ENCODE peak calls at places on chromosomes 4 and X, in eight cellular contexts. C, T, G, Z, P, M, E and U are unnamed samples.

GRCh38 chr4:9384126-9384525 is 21.2 kb downstream of the USP17L30 start:
- DNase-seq in P (no peak), G (no peak), T (peak), M (no peak), C (no peak), Z (no peak), E (no peak), U (no peak)

GRCh38 chr4:149985981-149986380 is 92.3 kb upstream of the DCLK2 start:
- DNase-seq in M (no peak), C (no peak), E (no peak), Z (no peak), T (no peak), G (no peak), P (no peak), U (no peak)

GRCh38 chrX:40733691-40734090 is 1.7 kb downstream of the MED14 start:
- DNase-seq in M (no peak), G (no peak), E (no peak), Z (no peak), P (no peak), T (no peak), C (no peak), U (no peak)

GRCh38 chr4:168891086-168891485 is 119.0 kb downstream of the CBR4 start:
- DNase-seq in E (no peak), C (peak), T (no peak), Z (no peak), P (no peak), G (no peak), M (no peak), U (no peak)

GRCh38 chr4:125551967-125552366 is 237.2 kb downstream of the FAT4 start:
- DNase-seq in P (no peak), C (no peak), G (no peak), Z (no peak), T (no peak), E (no peak), M (no peak), U (no peak)

GRCh38 chrX:55640854-55641253 is 17.7 kb downstream of the FOXR2 start:
- DNase-seq in E (no peak), T (peak), C (no peak), G (no peak), Z (no peak), P (no peak), M (no peak), U (no peak)

GRCh38 chr4:81580346-81581013 is 108.8 kb upstream of the RASGEF1B start:
- DNase-seq in E (no peak), P (no peak), C (peak), G (no peak), Z (no peak), T (no peak), M (no peak), U (no peak)

GRCh38 chrX:15207384-15207783 is 62.5 kb downstream of the ASB9 start:
- DNase-seq in G (no peak), Z (no peak), T (no peak), P (no peak), E (no peak), C (no peak), M (no peak), U (no peak)

GRCh38 chrX:107552976-107553375 is 75.3 kb upstream of the PRPS1 start:
- DNase-seq in C (no peak), G (no peak), Z (no peak), P (no peak), E (no peak), T (no peak), M (no peak), U (no peak)

GRCh38 chr4:39846135-39846534 is 131.6 kb downstream of the PDS5A start:
- DNase-seq in Z (no peak), G (no peak), C (no peak), M (no peak), T (no peak), P (no peak), E (no peak), U (no peak)

GRCh38 chrX:34381241-34381640 is 249.1 kb upstream of the FAM47A start:
- DNase-seq in Z (no peak), G (no peak), M (no peak), E (no peak), T (peak), P (no peak), C (no peak), U (no peak)

GRCh38 chrX:42920752-42921151 is 142.8 kb upstream of the PPP1R2C start:
- DNase-seq in G (no peak), Z (no peak), T (peak), M (no peak), C (no peak), E (no peak), P (no peak), U (no peak)

GRCh38 chr4:146318894-146319293 is 104.6 kb downstream of the REELD1 start:
- DNase-seq in T (no peak), E (no peak), G (no peak), Z (no peak), M (no peak), P (no peak), C (no peak), U (no peak)

DNA sequence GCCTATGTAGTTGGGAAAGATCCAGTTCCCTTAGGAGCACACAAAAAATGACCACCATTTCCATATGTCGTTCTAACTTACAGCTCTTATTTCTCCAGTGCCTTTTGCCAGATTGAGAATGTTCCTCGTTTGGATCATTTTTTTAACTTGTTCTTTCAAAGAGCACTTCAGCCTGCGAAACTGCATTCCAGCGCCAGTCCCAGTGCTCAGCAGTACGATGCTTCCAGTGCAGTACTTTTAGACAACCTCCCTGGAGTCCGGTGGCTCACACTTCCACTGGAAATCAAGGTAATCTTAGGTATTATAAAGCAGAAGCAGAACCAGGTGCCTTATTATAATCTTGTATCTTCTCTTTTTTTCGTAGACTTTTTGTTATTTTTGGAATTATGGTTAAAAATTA is 42.6 kb upstream of the SLC25A31 start:
- DNase-seq in M (no peak), E (no peak), Z (peak), G (no peak), C (no peak), T (no peak), P (no peak), U (no peak)
- TF ChIP-seq CTCF in M (no peak), E (no peak), Z (no peak), G (no peak), C (no peak), T (no peak), P (no peak), U (no peak)

GRCh38 chrX:131725001-131725654 is 181.3 kb downstream of the OR13H1 start:
- DNase-seq in P (no peak), C (no peak), Z (no peak), M (no peak), E (no peak), T (no peak), G (no peak), U (no peak)

GRCh38 chrX:131727778-131728177 is 183.9 kb downstream of the OR13H1 start:
- DNase-seq in T (no peak), Z (no peak), P (no peak), G (no peak), E (no peak), C (no peak), M (no peak), U (no peak)

GRCh38 chrX:131724292-131724691 is 180.4 kb downstream of the OR13H1 start:
- DNase-seq in Z (no peak), G (no peak), P (no peak), M (no peak), E (no peak), T (no peak), C (no peak), U (no peak)

GRCh38 chrX:131729295-131729694 is 185.4 kb downstream of the OR13H1 start:
- DNase-seq in C (no peak), M (peak), E (no peak), T (no peak), P (peak), Z (no peak), G (no peak), U (no peak)

GRCh38 chrX:131728295-131729145 is 184.6 kb downstream of the OR13H1 start:
- DNase-seq in M (no peak), T (no peak), E (no peak), Z (no peak), G (peak), P (peak), C (no peak), U (no peak)
- TF ChIP-seq CTCF in M (peak), T (no peak), E (no peak), Z (no peak), G (peak), P (peak), C (peak), U (no peak)

GRCh38 chr4:4899202-4899925 is 39.9 kb downstream of the MSX1 start:
- DNase-seq in C (no peak), P (no peak), Z (no peak), T (no peak), E (no peak), M (no peak), G (no peak), U (no peak)

DNA sequence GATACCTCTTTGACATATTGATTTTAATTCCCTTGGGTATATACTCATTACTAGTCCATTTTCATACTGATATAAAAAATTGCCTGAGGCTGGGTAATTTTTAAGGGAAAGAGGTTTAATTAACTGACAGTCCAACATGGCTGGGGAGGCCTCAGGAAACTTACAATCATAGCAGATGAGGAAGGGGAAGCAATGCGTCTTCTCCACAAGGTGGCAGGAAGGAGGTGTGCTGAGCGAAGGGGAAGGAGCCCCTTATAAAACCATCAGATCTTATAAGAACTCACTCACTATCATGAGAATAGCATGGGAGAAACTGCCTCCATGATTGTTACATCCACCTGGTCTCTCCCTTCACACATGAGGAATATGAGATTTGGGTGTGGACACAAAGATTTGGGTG is 42.4 kb downstream of the MSX1 start:
- DNase-seq in P (no peak), Z (no peak), G (no peak), M (no peak), C (no peak), E (peak), T (no peak), U (no peak)
- TF ChIP-seq CTCF in P (no peak), Z (no peak), G (no peak), M (no peak), C (no peak), E (peak), T (no peak), U (peak)

GRCh38 chrX:5117816-5118215 is 1110.9 kb downstream of the NLGN4X start:
- DNase-seq in T (no peak), E (no peak), G (no peak), Z (no peak), C (no peak), M (no peak), P (no peak), U (no peak)

GRCh38 chrX:5113128-5113527 is 1115.5 kb downstream of the NLGN4X start:
- DNase-seq in T (peak), E (peak), G (no peak), P (no peak), C (no peak), Z (peak), M (no peak), U (no peak)
- TF ChIP-seq CTCF in T (peak), E (peak), G (no peak), P (no peak), C (no peak), Z (no peak), M (peak), U (peak)

GRCh38 chr4:76733380-76733779 is 164.6 kb downstream of the SOWAHB start:
- DNase-seq in T (peak), C (no peak), E (no peak), P (no peak), M (peak), Z (no peak), G (no peak), U (no peak)
- TF ChIP-seq CTCF in T (peak), C (no peak), E (peak), P (no peak), M (no peak), Z (no peak), G (no peak), U (peak)

DNA sequence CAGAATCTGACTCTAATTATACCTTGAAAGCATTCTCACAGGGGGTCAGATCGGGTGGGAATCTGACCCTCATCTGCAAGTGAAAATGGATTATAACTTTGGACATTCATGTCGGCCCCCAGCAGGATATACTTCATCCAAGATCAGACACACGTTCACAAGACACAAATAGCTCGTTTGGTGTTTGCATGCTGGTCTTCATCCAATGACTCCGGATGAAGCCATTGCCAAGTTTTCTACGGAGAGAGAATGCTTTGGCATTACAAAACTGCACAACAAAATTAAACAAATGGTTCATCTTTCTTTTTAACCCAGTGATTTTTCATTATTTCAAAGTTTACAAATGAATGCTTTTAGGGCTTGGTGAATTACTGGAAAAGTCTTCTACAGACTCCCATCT is 105.5 kb downstream of the MID1 start:
- DNase-seq in T (no peak), C (no peak), P (no peak), E (no peak), Z (no peak), M (no peak), G (no peak), U (no peak)
- TF ChIP-seq CTCF in T (no peak), C (no peak), P (no peak), E (no peak), Z (no peak), M (no peak), G (no peak), U (no peak)

GRCh38 chr4:77697860-77698599 is 92.4 kb downstream of the CXCL13 start:
- DNase-seq in G (no peak), P (no peak), C (no peak), M (no peak), T (peak), E (peak), Z (peak), U (no peak)
- TF ChIP-seq CTCF in G (peak), P (no peak), C (peak), M (peak), T (peak), E (peak), Z (peak), U (peak)

GRCh38 chr4:24003476-24003875 is 113.6 kb upstream of the PPARGC1A start:
- DNase-seq in Z (no peak), T (no peak), M (no peak), C (no peak), P (no peak), E (peak), G (no peak), U (no peak)
- TF ChIP-seq CTCF in Z (no peak), T (no peak), M (no peak), C (no peak), P (no peak), E (no peak), G (no peak), U (peak)